ENCODE peak calls at places on chromosomes 6 and 20, in ten cellular contexts. D is ovary, F is stomach, N is esophagus squamous epithelium, I is right lobe of liver, P is H1, S is IMR-90, V is A549, G is transverse colon, R is adrenal gland. Q is an unnamed sample.

GRCh38 chr6:150334790-150335783 is 33.7 kb upstream of the IYD start:
- DNase-seq in D (no peak), F (no peak), N (no peak), I (no peak), P (no peak), S (peak; percentile 82), V (peak; percentile 72), G (peak; percentile 44), R (peak; percentile 41), Q (peak; percentile 49)

GRCh38 chr6:19210849-19211590 is 626.1 kb upstream of the ID4 start:
- DNase-seq in D (no peak), F (no peak), N (no peak), I (peak; percentile 49), P (peak; percentile 15), S (no peak), V (peak; percentile 4), G (no peak), R (no peak), Q (no peak)

GRCh38 chr20:43955244-43956191 is 40.9 kb downstream of the TOX2 start:
- DNase-seq in D (peak; percentile 29), F (no peak), N (no peak), I (no peak), P (no peak), S (peak; percentile 92), V (peak; percentile 79), G (no peak), R (peak; percentile 51), Q (peak; percentile 25)

GRCh38 chr6:30748851-30749540 is 4.6 kb upstream of the IER3 start:
- DNase-seq in D (no peak), F (no peak), N (no peak), I (no peak), P (no peak), S (peak; percentile 48), V (peak; percentile 88), G (no peak), R (no peak), Q (peak; percentile 54)

GRCh38 chr20:51811040-51811351 is 8.7 kb upstream of the SALL4 start:
- DNase-seq in D (no peak), F (no peak), N (no peak), I (no peak), P (no peak), S (peak; percentile 81), V (no peak), G (no peak), R (no peak), Q (no peak)

GRCh38 chr20:63919130-63919529 is 24.2 kb downstream of the DNAJC5 start:
- DNase-seq in D (no peak), F (no peak), N (no peak), I (no peak), P (no peak), S (no peak), V (no peak), G (no peak), R (no peak), Q (no peak)

GRCh38 chr6:39929039-39929732 is 5.1 kb downstream of the MOCS1 start:
- DNase-seq in D (no peak), F (no peak), N (no peak), I (no peak), P (no peak), S (no peak), V (no peak), G (no peak), R (no peak), Q (no peak)

GRCh38 chr6:52061481-52061880 is 25.9 kb downstream of the PKHD1 start:
- DNase-seq in D (no peak), F (no peak), N (no peak), I (no peak), P (no peak), S (no peak), V (no peak), G (no peak), R (no peak), Q (no peak)

GRCh38 chr20:62238569-62239277 is 402 bp downstream of the OSBPL2 start:
- DNase-seq in D (no peak), F (peak; percentile 41), N (no peak), I (no peak), P (no peak), S (no peak), V (no peak), G (peak; percentile 55), R (peak; percentile 51), Q (peak; percentile 58)

DNA sequence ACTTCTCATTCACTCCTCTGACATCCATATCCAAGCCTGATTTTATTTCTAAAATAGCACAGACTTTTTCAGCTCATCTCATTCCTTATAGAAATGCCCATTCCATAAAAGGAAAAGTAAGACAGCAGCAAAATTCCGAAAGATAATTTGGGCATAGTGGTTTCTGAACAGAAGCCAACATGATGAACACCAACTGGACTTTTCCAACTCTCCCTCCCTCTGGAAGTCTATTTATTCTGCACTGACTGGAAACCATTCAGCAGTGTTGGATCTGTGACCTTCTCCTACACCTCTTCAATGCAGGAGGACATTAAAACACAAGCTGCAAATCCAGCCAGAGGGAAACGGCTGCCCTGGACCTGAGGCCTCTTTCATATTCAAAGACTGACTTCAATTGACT is 306.2 kb upstream of the NT5E start:
- DNase-seq in D (no peak), F (no peak), N (no peak), I (no peak), P (no peak), S (no peak), V (no peak), G (no peak), R (no peak), Q (no peak)
- H3K4me1 ChIP-seq in D (no peaks in the 10 kb centered on the region), F (no peaks in the 10 kb centered on the region), N (no peaks in the 10 kb centered on the region), I (no peaks in the 10 kb centered on the region), P (no peaks in the 10 kb centered on the region), S (no peaks in the 10 kb centered on the region), V (no peaks in the 10 kb centered on the region), G (no peaks in the 10 kb centered on the region), R (no peaks in the 10 kb centered on the region), Q (no peaks in the 10 kb centered on the region)

DNA sequence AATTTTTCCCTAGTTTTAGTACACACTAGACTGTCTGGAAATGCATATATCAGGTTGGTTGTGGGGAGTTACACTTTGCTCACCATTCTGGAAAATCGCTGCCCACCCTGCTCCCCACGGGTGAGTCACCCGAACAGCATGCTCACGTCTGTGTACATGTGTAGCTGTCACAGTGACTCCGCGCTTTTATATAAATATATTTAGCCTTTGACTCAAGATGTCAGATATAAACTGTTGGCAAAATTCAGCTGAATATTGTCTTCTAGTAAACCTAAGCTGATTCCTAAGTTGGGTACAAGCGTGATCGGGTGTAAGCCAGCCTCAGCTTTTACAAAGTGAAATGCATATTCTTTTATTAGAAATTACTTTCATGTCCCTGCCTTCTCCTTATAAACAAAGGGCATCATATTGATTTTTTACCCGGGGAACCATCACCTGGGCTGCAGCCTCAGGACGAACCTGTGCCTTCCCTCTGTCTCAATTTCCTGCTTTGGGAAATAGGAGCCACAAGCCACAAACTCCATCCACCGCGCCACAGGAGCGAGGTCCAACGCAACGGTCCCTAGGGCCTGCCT is 4.3 kb downstream of the SDCBP2 start:
- DNase-seq in D (peak; percentile 23), F (no peak), N (no peak), I (peak; percentile 43), P (no peak), S (peak; percentile 91), V (peak; percentile 42), G (no peak), R (peak; percentile 33), Q (peak; percentile 12)
- H3K4me3 ChIP-seq in D (peak overlapping the region; percentile 76), F (peak overlapping the region; percentile 83), N (peak overlapping the region; percentile 84), I (peak overlapping the region; percentile 86), P (peak overlapping the region; percentile 94), S (peak overlapping the region; percentile 60), V (peak overlapping the region; percentile 97), G (peak overlapping the region; percentile 78), R (peak overlapping the region; percentile 80), Q (no peak overlapping the region)

GRCh38 chr6:53479871-53480270 is 65.0 kb downstream of the GCLC start:
- DNase-seq in D (no peak), F (no peak), N (no peak), I (no peak), P (no peak), S (no peak), V (no peak), G (no peak), R (no peak), Q (no peak)

GRCh38 chr6:53474010-53474409 is 70.9 kb downstream of the GCLC start:
- DNase-seq in D (no peak), F (no peak), N (no peak), I (no peak), P (no peak), S (no peak), V (no peak), G (no peak), R (no peak), Q (no peak)

GRCh38 chr6:53481328-53481727 is 63.6 kb downstream of the GCLC start:
- DNase-seq in D (no peak), F (no peak), N (no peak), I (no peak), P (no peak), S (no peak), V (no peak), G (no peak), R (no peak), Q (no peak)

DNA sequence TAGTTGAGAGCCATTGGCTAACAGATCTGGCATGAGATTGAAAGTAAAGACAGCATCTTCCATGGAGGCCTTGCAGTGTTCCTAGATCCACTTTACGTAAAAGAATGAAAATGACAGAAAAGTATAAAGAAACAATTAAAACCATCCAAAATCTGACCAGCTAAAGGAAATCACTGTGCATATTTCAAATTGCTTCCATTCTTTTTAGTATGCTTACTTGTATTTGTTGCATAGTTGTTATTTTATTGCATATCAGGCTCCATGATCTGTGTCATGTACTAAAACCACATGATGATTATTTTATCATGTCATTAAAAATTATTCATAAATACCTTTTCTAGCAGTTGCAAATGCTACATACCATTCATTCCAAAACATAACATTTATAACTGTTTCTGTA is 67.9 kb downstream of the GCLC start:
- DNase-seq in D (no peak), F (no peak), N (no peak), I (no peak), P (no peak), S (no peak), V (no peak), G (no peak), R (no peak), Q (no peak)
- TF ChIP-seq POLR2A in D (no peak), F (no peak), N (no peak), I (no peak), P (no peak), S (no peak), V (no peak), G (no peak), R (no peak), Q (no peak)

GRCh38 chr20:47335251-47336012 is 21.1 kb downstream of the ZMYND8 start:
- DNase-seq in D (no peak), F (no peak), N (no peak), I (no peak), P (no peak), S (no peak), V (no peak), G (no peak), R (no peak), Q (no peak)

GRCh38 chr20:47337413-47337812 is 19.1 kb downstream of the ZMYND8 start:
- DNase-seq in D (no peak), F (no peak), N (no peak), I (no peak), P (no peak), S (no peak), V (no peak), G (no peak), R (no peak), Q (no peak)

GRCh38 chr20:47338131-47338628 is 18.3 kb downstream of the ZMYND8 start:
- DNase-seq in D (no peak), F (no peak), N (no peak), I (peak; percentile 65), P (no peak), S (no peak), V (no peak), G (no peak), R (no peak), Q (no peak)

GRCh38 chr20:47334022-47334551 is 22.4 kb downstream of the ZMYND8 start:
- DNase-seq in D (no peak), F (no peak), N (no peak), I (peak; percentile 65), P (no peak), S (peak; percentile 96), V (peak; percentile 91), G (peak; percentile 47), R (peak; percentile 72), Q (no peak)

GRCh38 chr20:47336013-47336754 is 20.3 kb downstream of the ZMYND8 start:
- DNase-seq in D (peak; percentile 38), F (no peak), N (no peak), I (no peak), P (no peak), S (peak; percentile 87), V (no peak), G (peak; percentile 56), R (peak; percentile 89), Q (no peak)
- H3K4me1 ChIP-seq in D (peaks cover 18% of the 10 kb centered on the region), F (peaks cover 97% of the 10 kb centered on the region), N (peaks cover 62% of the 10 kb centered on the region), I (no peaks in the 10 kb centered on the region), P (peaks cover 10% of the 10 kb centered on the region), S (peaks cover 17% of the 10 kb centered on the region), V (peaks cover 68% of the 10 kb centered on the region), G (peaks cover 90% of the 10 kb centered on the region), R (peaks cover 63% of the 10 kb centered on the region), Q (peaks cover 16% of the 10 kb centered on the region)